ENCODE peak calls at places on chromosome 18, in seven cellular contexts. C, O, I, A, Z, G and P are unnamed samples.

GRCh38 chr18:23837591-23837990 is 148.3 kb downstream of the LAMA3 start:
- DNase-seq in O (peak), G (no peak), C (no peak), A (no peak), Z (no peak), I (no peak), P (no peak)

GRCh38 chr18:60982296-60982695 is 350.9 kb upstream of the CDH20 start:
- DNase-seq in A (no peak), I (no peak), O (no peak), G (no peak), C (no peak), Z (no peak), P (no peak)

GRCh38 chr18:32760391-32760790 is 12.4 kb downstream of the KLHL14 start:
- DNase-seq in Z (no peak), C (no peak), G (no peak), O (no peak), I (no peak), A (no peak), P (peak)

GRCh38 chr18:78587096-78587495 is 392.5 kb upstream of the SALL3 start:
- DNase-seq in G (no peak), C (no peak), A (no peak), O (no peak), Z (no peak), I (no peak), P (no peak)

GRCh38 chr18:9047715-9048114 is 54.8 kb upstream of the NDUFV2 start:
- DNase-seq in Z (no peak), A (no peak), O (no peak), C (no peak), G (no peak), I (no peak), P (no peak)

GRCh38 chr18:36610258-36610657 is 218.5 kb downstream of the TPGS2 start:
- DNase-seq in A (no peak), I (no peak), G (no peak), C (no peak), O (no peak), Z (no peak), P (no peak)

GRCh38 chr18:323253-323622 is 55.4 kb upstream of the THOC1 start:
- DNase-seq in I (no peak), A (no peak), C (no peak), G (peak), O (peak), Z (peak), P (no peak)

GRCh38 chr18:5237083-5237722 is 40.1 kb upstream of the AKAIN1 start:
- DNase-seq in C (no peak), I (no peak), Z (no peak), O (no peak), G (peak), A (peak), P (no peak)

GRCh38 chr18:22282311-22283235 is 113.2 kb downstream of the GATA6 start:
- DNase-seq in O (peak), G (no peak), C (no peak), A (no peak), I (no peak), Z (peak), P (no peak)

GRCh38 chr18:45850021-45850420 is 24.5 kb downstream of the SIGLEC15 start:
- DNase-seq in A (no peak), I (no peak), O (peak), C (no peak), Z (peak), G (no peak), P (no peak)

GRCh38 chr18:73670536-73670935 is 477.1 kb downstream of the FBXO15 start:
- DNase-seq in O (no peak), Z (no peak), A (no peak), C (no peak), I (no peak), G (no peak), P (no peak)

GRCh38 chr18:7147399-7147798 is 29.8 kb upstream of the LAMA1 start:
- DNase-seq in Z (no peak), O (no peak), A (no peak), C (no peak), I (no peak), G (no peak), P (no peak)

GRCh38 chr18:24265502-24266064 is 126.7 kb downstream of the CABYR start:
- DNase-seq in C (no peak), A (no peak), Z (no peak), O (no peak), I (no peak), G (no peak), P (no peak)

GRCh38 chr18:53004798-53005197 is 664.8 kb downstream of the DCC start:
- DNase-seq in G (no peak), C (no peak), Z (no peak), I (no peak), O (no peak), A (no peak), P (no peak)

GRCh38 chr18:45164551-45164950 is 450.7 kb upstream of the SLC14A2 start:
- DNase-seq in Z (no peak), O (peak), G (no peak), I (no peak), A (no peak), C (no peak), P (no peak)

GRCh38 chr18:42649636-42650035 is 465.8 kb downstream of the RIT2 start:
- DNase-seq in I (no peak), Z (no peak), G (no peak), O (peak), C (no peak), A (no peak), P (no peak)

GRCh38 chr18:37540424-37541121 is 25.0 kb downstream of the CELF4 start:
- DNase-seq in O (no peak), Z (no peak), C (no peak), G (no peak), A (no peak), I (no peak), P (no peak)

GRCh38 chr18:43887491-43887890 is 610.2 kb upstream of the SYT4 start:
- DNase-seq in Z (no peak), C (no peak), I (no peak), G (no peak), O (no peak), A (no peak), P (no peak)

GRCh38 chr18:2050702-2051201 is 520.6 kb downstream of the METTL4 start:
- DNase-seq in I (no peak), C (no peak), A (no peak), Z (no peak), G (no peak), O (peak), P (no peak)

GRCh38 chr18:58788971-58789797 is 75.5 kb upstream of the ZNF532 start:
- DNase-seq in C (no peak), Z (peak), O (peak), G (no peak), A (peak), I (peak), P (no peak)

GRCh38 chr18:48781990-48782368 is 168.8 kb downstream of the SMAD7 start:
- DNase-seq in O (no peak), I (no peak), G (peak), Z (no peak), A (no peak), C (no peak), P (no peak)

GRCh38 chr18:67109535-67109934 is 407.0 kb downstream of the DSEL start:
- DNase-seq in A (no peak), I (no peak), G (no peak), O (no peak), C (no peak), Z (no peak), P (no peak)

GRCh38 chr18:9742588-9743131 is 34.6 kb downstream of the RAB31 start:
- DNase-seq in C (no peak), I (no peak), O (peak), A (peak), Z (peak), G (no peak), P (no peak)

GRCh38 chr18:55096261-55097026 is 137.2 kb upstream of the CCDC68 start:
- DNase-seq in A (peak), Z (peak), G (no peak), C (peak), O (peak), I (peak), P (peak)

GRCh38 chr18:10454800-10455550 is 540 bp downstream of the APCDD1 start:
- DNase-seq in I (no peak), A (peak), Z (peak), G (no peak), C (no peak), O (peak), P (peak)

GRCh38 chr18:21053127-21053526 is 58.5 kb downstream of the ROCK1 start:
- DNase-seq in G (no peak), O (peak), I (no peak), C (no peak), Z (peak), A (no peak), P (no peak)

GRCh38 chr18:61894751-61895524 is 2.1 kb upstream of the RNF152 start:
- DNase-seq in I (peak), A (no peak), O (no peak), C (no peak), G (no peak), Z (no peak), P (no peak)

GRCh38 chr18:59846814-59847490 is 52.8 kb upstream of the PMAIP1 start:
- DNase-seq in Z (peak), C (no peak), I (peak), G (no peak), A (no peak), O (peak), P (peak)

GRCh38 chr18:73950116-73950705 is 197.4 kb downstream of the FBXO15 start:
- DNase-seq in O (no peak), C (no peak), I (no peak), Z (no peak), A (no peak), G (no peak), P (no peak)

GRCh38 chr18:45684341-45685115 is 39.5 kb upstream of the SLC14A1 start:
- DNase-seq in Z (no peak), C (no peak), G (no peak), O (no peak), I (no peak), A (no peak), P (no peak)

GRCh38 chr18:3261393-3262233 is at the start of gene MYL12B:
- DNase-seq in O (peak), C (peak), A (peak), Z (peak), I (peak), G (peak), P (peak)
- TF ChIP-seq CTCF in O (no peak), C (no peak), A (no peak), Z (no peak), I (no peak), G (peak), P (no peak)

DNA sequence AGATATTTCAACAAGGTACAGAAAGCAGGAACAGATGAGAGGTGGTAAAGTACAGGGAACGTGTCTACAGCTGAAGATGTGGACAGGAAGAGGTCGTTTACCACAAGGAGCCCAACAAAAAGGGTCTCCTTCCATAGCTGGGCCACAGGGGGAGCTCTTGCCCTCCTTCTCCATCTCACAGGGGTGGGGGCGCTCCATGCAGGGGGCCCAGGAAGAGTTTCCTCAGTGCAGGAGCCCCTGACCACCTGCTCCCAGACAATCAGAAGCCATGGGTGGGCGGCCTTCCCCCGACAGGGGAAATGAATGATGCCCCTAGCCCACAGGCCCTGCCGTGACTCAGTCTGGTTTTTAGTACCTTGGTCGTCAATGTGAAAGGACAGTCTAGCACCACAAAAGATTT is 163.6 kb upstream of the ZNF516 start:
- DNase-seq in C (peak), O (no peak), Z (no peak), I (no peak), G (no peak), A (peak), P (peak)
- TF ChIP-seq CTCF in C (peak), O (peak), Z (no peak), I (no peak), G (no peak), A (peak), P (no peak)

DNA sequence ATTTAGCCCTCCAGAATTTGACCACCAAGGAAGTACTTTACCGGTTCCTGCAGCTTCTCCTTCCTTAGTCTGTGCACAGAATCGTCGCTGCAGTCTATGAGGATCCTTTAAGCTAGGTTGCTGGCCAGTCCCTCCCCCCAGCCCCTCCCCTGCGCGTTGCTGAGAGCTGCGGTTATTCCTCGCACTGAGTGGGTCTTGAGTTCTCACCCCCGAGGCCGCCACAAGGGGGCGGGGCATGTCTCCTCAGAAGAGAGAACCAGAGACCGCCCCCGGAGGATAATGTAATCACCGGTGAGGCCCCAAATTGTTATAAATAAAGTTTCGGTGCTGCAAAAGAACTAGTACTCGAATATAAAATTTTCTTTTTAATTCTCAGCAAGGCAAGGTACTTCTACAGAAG is 1184.9 kb upstream of the CDH2 start:
- DNase-seq in O (no peak), G (no peak), A (no peak), Z (peak), I (no peak), C (peak), P (no peak)
- TF ChIP-seq CTCF in O (no peak), G (no peak), A (no peak), Z (no peak), I (no peak), C (no peak), P (no peak)

DNA sequence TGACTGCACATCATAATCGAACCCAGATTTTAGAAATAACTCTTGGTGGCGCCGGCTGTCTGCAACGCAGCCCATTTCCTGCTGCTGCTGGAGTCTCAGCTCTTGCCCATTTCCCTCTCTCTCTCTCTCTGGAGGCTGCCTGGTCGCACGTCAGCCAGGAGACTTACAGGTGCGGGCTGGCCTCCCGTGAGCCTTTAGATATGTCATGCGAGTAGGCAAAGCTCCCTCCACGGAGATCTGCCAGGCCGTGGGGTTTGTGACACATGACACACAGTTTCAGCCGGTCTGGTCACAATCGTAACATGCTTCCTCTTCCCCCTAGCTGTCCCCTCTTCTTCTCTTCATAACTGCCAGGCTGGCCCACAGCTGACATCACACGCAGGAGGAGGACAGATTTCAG is 489.4 kb downstream of the ZNF516 start:
- DNase-seq in O (no peak), G (no peak), A (no peak), Z (no peak), C (no peak), I (no peak), P (no peak)
- TF ChIP-seq CTCF in O (no peak), G (no peak), A (no peak), Z (no peak), C (no peak), I (no peak), P (no peak)